ENCODE peak calls at places on chromosome 6, in ten cellular contexts. H, P, D, O, L, Z, U, X, C and K are unnamed samples.

GRCh38 chr6:112235956-112236355 is 18.4 kb downstream of the LAMA4 start:
- DNase-seq in H (no peak), P (no peak), D (no peak), O (no peak), L (no peak), Z (no peak), U (no peak), X (no peak), C (no peak), K (no peak)

GRCh38 chr6:40954446-40955180 is 84.4 kb downstream of the UNC5CL start:
- DNase-seq in H (no peak), P (no peak), D (no peak), O (no peak), L (no peak), Z (no peak), U (no peak), X (no peak), C (no peak), K (no peak)

GRCh38 chr6:127520061-127520460 is 926 bp upstream of the MTCL3 start:
- DNase-seq in H (no peak), P (peak), D (peak), O (no peak), L (no peak), Z (peak), U (peak), X (no peak), C (no peak), K (no peak)

GRCh38 chr6:73364549-73364948 is 2.1 kb downstream of the KHDC3L start:
- DNase-seq in H (no peak), P (no peak), D (no peak), O (no peak), L (no peak), Z (no peak), U (no peak), X (no peak), C (no peak), K (no peak)

GRCh38 chr6:18226451-18226850 is 37.9 kb downstream of the DEK start:
- DNase-seq in H (peak), P (no peak), D (peak), O (no peak), L (no peak), Z (no peak), U (no peak), X (no peak), C (no peak), K (no peak)

GRCh38 chr6:7887278-7887991 is 23.2 kb downstream of the TXNDC5 start:
- DNase-seq in H (no peak), P (no peak), D (no peak), O (no peak), L (no peak), Z (no peak), U (no peak), X (no peak), C (no peak), K (no peak)

GRCh38 chr6:142481466-142481865 is 179.7 kb downstream of the ADGRG6 start:
- DNase-seq in H (no peak), P (no peak), D (peak), O (no peak), L (no peak), Z (no peak), U (no peak), X (no peak), C (no peak), K (no peak)

GRCh38 chr6:167683028-167683862 is 143.5 kb upstream of the AFDN start:
- DNase-seq in H (peak), P (no peak), D (no peak), O (peak), L (peak), Z (peak), U (peak), X (no peak), C (peak), K (no peak)

GRCh38 chr6:169132361-169132895 is 121.2 kb downstream of the THBS2 start:
- DNase-seq in H (peak), P (no peak), D (no peak), O (no peak), L (no peak), Z (no peak), U (no peak), X (no peak), C (no peak), K (no peak)

GRCh38 chr6:33297406-33297955 is 1.3 kb downstream of the RGL2 start:
- DNase-seq in H (no peak), P (no peak), D (peak), O (no peak), L (no peak), Z (peak), U (peak), X (no peak), C (peak), K (no peak)

GRCh38 chr6:81767163-81768000 is 14.9 kb upstream of the TENT5A start:
- DNase-seq in H (no peak), P (peak), D (peak), O (no peak), L (no peak), Z (no peak), U (no peak), X (no peak), C (no peak), K (no peak)

GRCh38 chr6:81772741-81773140 is 20.3 kb upstream of the TENT5A start:
- DNase-seq in H (no peak), P (no peak), D (no peak), O (no peak), L (no peak), Z (no peak), U (no peak), X (no peak), C (no peak), K (no peak)

GRCh38 chr6:81768150-81768942 is 15.9 kb upstream of the TENT5A start:
- DNase-seq in H (no peak), P (no peak), D (no peak), O (no peak), L (no peak), Z (no peak), U (no peak), X (no peak), C (no peak), K (no peak)

GRCh38 chr6:81770395-81770794 is 17.9 kb upstream of the TENT5A start:
- DNase-seq in H (no peak), P (no peak), D (no peak), O (no peak), L (no peak), Z (no peak), U (no peak), X (no peak), C (no peak), K (no peak)

GRCh38 chr6:81769834-81770233 is 17.4 kb upstream of the TENT5A start:
- DNase-seq in H (no peak), P (no peak), D (no peak), O (no peak), L (no peak), Z (no peak), U (peak), X (no peak), C (no peak), K (no peak)
- H3K27ac ChIP-seq in H (no peak), P (no peak), D (no peak), O (no peak), L (no peak), Z (no peak), U (no peak), X (no peak), C (no peak), K (no peak)

DNA sequence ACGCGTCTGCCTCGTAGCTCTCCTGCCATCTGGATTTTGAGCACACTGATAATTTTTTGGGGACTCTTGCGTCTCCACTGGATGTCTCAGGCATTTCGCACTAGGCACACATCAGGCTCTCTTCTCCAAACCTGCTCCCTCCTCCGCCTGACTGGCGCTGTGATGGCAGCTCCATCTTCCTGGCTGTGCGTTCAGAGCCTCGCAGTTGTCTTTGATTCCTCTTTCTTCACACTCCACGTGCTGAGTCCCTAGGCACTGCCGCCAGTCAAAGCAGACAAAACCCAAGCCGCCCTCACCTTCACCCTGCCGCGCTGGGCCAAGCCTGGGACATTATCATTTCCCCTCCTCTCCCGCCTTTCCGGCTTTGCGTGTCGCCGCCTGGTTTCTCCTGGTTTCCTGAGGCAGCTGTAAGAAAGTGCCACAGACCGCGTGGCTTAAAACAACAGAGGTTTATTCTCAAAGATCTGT is 778 bp downstream of the PSMG4 start:
- DNase-seq in H (no peak), P (peak), D (peak), O (no peak), L (no peak), Z (peak), U (peak), X (no peak), C (peak), K (no peak)
- H3K27ac ChIP-seq in H (no peak), P (peak), D (no peak), O (peak), L (peak), Z (peak), U (no peak), X (peak), C (peak), K (peak)

GRCh38 chr6:146651482-146651863 is 52.7 kb downstream of the ADGB start:
- DNase-seq in H (no peak), P (no peak), D (no peak), O (no peak), L (no peak), Z (no peak), U (no peak), X (no peak), C (no peak), K (no peak)
- H3K27ac ChIP-seq in H (no peak), P (no peak), D (no peak), O (no peak), L (no peak), Z (no peak), U (no peak), X (no peak), C (no peak), K (no peak)

GRCh38 chr6:34485321-34486060 is 19.6 kb downstream of the PACSIN1 start:
- DNase-seq in H (no peak), P (no peak), D (no peak), O (no peak), L (peak), Z (no peak), U (no peak), X (no peak), C (no peak), K (no peak)
- H3K27ac ChIP-seq in H (no peak), P (no peak), D (no peak), O (no peak), L (no peak), Z (no peak), U (no peak), X (no peak), C (no peak), K (no peak)

GRCh38 chr6:81934936-81935335 is 182.5 kb upstream of the TENT5A start:
- DNase-seq in H (no peak), P (no peak), D (no peak), O (no peak), L (no peak), Z (no peak), U (no peak), X (no peak), C (no peak), K (no peak)
- H3K27ac ChIP-seq in H (no peak), P (no peak), D (no peak), O (no peak), L (no peak), Z (no peak), U (no peak), X (no peak), C (no peak), K (no peak)